ENCODE peak calls at places on chromosomes 2 and 18, in nine cellular contexts. Y is IMR-90; O is adrenal gland; U is GM23248; R is PC-9; P is neural progenitor cell; T is ovary; G is fibroblast of lung; Z is CD8-positive, alpha-beta T cell. H is an unnamed sample.

GRCh38 chr2:187497858-187498463 is 49.9 kb upstream of the CALCRL start:
- DNase-seq in Z (no peak), U (peak; percentile 42), R (no peak), T (no peak), G (peak; percentile 45), O (no peak), P (peak; percentile 7), Y (no peak), H (peak; percentile 23)

GRCh38 chr18:73647391-73647790 is 500.2 kb downstream of the FBXO15 start:
- DNase-seq in R (no peak), G (no peak), U (peak; percentile 10), O (no peak), P (no peak), Y (peak; percentile 43), T (no peak), Z (no peak), H (no peak)

GRCh38 chr2:64793701-64794100 is 140.0 kb upstream of the SERTAD2 start:
- DNase-seq in T (no peak), Y (peak; percentile 39), Z (no peak), R (no peak), U (no peak), P (no peak), O (no peak), G (no peak), H (no peak)

GRCh38 chr18:66646622-66647021 is 42.7 kb upstream of the CDH19 start:
- DNase-seq in G (no peak), T (no peak), Z (no peak), R (no peak), O (no peak), Y (no peak), P (no peak), U (no peak), H (no peak)

GRCh38 chr2:238415036-238415764 is 11.5 kb upstream of the ASB1 start:
- DNase-seq in Y (no peak), G (no peak), P (no peak), Z (no peak), R (no peak), T (no peak), O (no peak), U (no peak), H (no peak)

GRCh38 chr2:109374548-109375130 is 239.1 kb downstream of the SEPTIN10 start:
- DNase-seq in P (no peak), R (no peak), O (peak; percentile 48), T (no peak), Y (no peak), U (no peak), G (no peak), Z (no peak), H (peak; percentile 1)

GRCh38 chr18:44588466-44588865 is 92.2 kb upstream of the SETBP1 start:
- DNase-seq in Z (no peak), R (no peak), G (peak; percentile 23), P (no peak), U (no peak), Y (no peak), O (no peak), T (no peak), H (no peak)

GRCh38 chr2:71545572-71546274 is 92.4 kb downstream of the DYSF start:
- DNase-seq in Z (peak; percentile 21), P (peak; percentile 80), O (peak; percentile 66), U (peak; percentile 71), G (peak; percentile 65), R (peak; percentile 31), T (peak; percentile 56), Y (peak; percentile 55), H (peak; percentile 79)

GRCh38 chr18:46387426-46388131 is 269.4 kb downstream of the LOXHD1 start:
- DNase-seq in Y (no peak), G (no peak), R (no peak), O (no peak), Z (no peak), T (no peak), U (no peak), P (peak; percentile 65), H (no peak)

GRCh38 chr2:41877114-41877513 is 170.7 kb upstream of the PKDCC start:
- DNase-seq in O (no peak), P (no peak), Z (no peak), U (no peak), R (no peak), Y (no peak), G (no peak), T (no peak), H (no peak)

GRCh38 chr2:69559696-69560482 is 83.7 kb downstream of the AAK1 start:
- DNase-seq in R (peak; percentile 19), P (peak; percentile 81), U (peak; percentile 76), O (peak; percentile 42), Y (peak; percentile 62), T (no peak), Z (no peak), G (peak; percentile 76), H (peak; percentile 71)

GRCh38 chr2:38627400-38627799 is 24.7 kb upstream of the HNRNPLL start:
- DNase-seq in T (no peak), P (no peak), Y (no peak), Z (no peak), O (no peak), G (no peak), U (no peak), R (no peak), H (no peak)

GRCh38 chr2:10982931-10983701 is 71.4 kb downstream of the KCNF1 start:
- DNase-seq in R (no peak), T (no peak), O (no peak), U (peak; percentile 16), Y (peak; percentile 16), P (no peak), Z (no peak), G (peak; percentile 61), H (no peak)

GRCh38 chr2:119117408-119117807 is 41.1 kb downstream of the C1QL2 start:
- DNase-seq in Z (no peak), U (no peak), P (no peak), T (no peak), O (peak; percentile 5), Y (no peak), G (no peak), R (no peak), H (no peak)

GRCh38 chr18:10029711-10030110 is 115.9 kb downstream of the VAPA start:
- DNase-seq in O (no peak), U (no peak), T (no peak), G (no peak), Z (no peak), P (no peak), R (no peak), Y (no peak), H (no peak)

GRCh38 chr18:10025756-10026290 is 112.0 kb downstream of the VAPA start:
- DNase-seq in T (no peak), O (peak; percentile 8), U (no peak), R (no peak), P (no peak), Y (no peak), G (no peak), Z (no peak), H (no peak)

GRCh38 chr18:10023853-10024638 is 110.2 kb downstream of the VAPA start:
- DNase-seq in R (no peak), Z (no peak), U (no peak), Y (no peak), T (no peak), O (peak; percentile 3), G (no peak), P (no peak), H (no peak)

GRCh38 chr18:10027461-10027860 is 113.6 kb downstream of the VAPA start:
- DNase-seq in P (no peak), O (no peak), G (no peak), U (no peak), Z (no peak), R (no peak), T (no peak), Y (no peak), H (no peak)

GRCh38 chr18:10027031-10027430 is 113.2 kb downstream of the VAPA start:
- DNase-seq in Y (no peak), G (no peak), U (no peak), P (no peak), R (no peak), T (no peak), Z (no peak), O (no peak), H (no peak)
- H3K4me1 ChIP-seq in Y (no peaks in the 10 kb centered on the region), G (no peaks in the 10 kb centered on the region), U (no peaks in the 10 kb centered on the region), P (no peaks in the 10 kb centered on the region), R (no peaks in the 10 kb centered on the region), T (no peaks in the 10 kb centered on the region), Z (peaks cover 1% of the 10 kb centered on the region), O (peaks cover under 1% of the 10 kb centered on the region), H (no peaks in the 10 kb centered on the region)

GRCh38 chr2:97733341-97734035 is 20.1 kb downstream of the ZAP70 start:
- DNase-seq in T (no peak), Z (no peak), P (no peak), G (no peak), R (no peak), U (no peak), O (no peak), Y (no peak), H (no peak)
- H3K4me3 ChIP-seq in T (no peak overlapping the region), Z (no peak overlapping the region), P (no peak overlapping the region), G (no peak overlapping the region), R (no peak overlapping the region), U (no peak overlapping the region), O (no peak overlapping the region), Y (no peak overlapping the region), H (no peak overlapping the region)

DNA sequence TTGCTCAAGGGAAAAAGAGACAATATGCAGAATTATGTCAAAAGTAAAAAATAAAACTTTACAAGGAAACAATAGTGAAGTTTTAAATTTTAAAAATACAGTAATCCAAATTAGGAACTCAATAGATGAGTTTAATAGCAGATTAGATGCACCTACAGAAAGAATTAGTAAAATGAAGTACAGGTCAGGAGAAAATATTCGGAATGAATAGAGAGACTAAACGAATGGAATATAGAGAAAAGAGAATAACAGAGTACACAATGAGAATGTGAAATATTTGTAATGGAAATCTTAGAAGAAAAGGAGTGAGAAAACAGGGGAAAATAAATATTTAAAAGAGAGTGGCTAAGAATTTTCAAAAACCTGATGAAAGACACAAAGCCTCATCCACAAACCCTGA is 275.7 kb upstream of the MMADHC start:
- DNase-seq in Z (no peak), Y (no peak), R (no peak), P (no peak), T (no peak), G (no peak), U (no peak), O (no peak), H (no peak)
- H3K9me3 ChIP-seq in Z (no peaks in the 10 kb centered on the region), Y (no peaks in the 10 kb centered on the region), R (no peaks in the 10 kb centered on the region), P (peaks cover 10% of the 10 kb centered on the region), T (no peaks in the 10 kb centered on the region), G (no peaks in the 10 kb centered on the region), U (no peaks in the 10 kb centered on the region), O (no peaks in the 10 kb centered on the region), H (no peaks in the 10 kb centered on the region)

GRCh38 chr2:171327043-171327496 is 106.7 kb downstream of the METTL8 start:
- DNase-seq in P (no peak), O (no peak), Z (no peak), U (no peak), R (no peak), Y (peak; percentile 38), T (no peak), G (peak; percentile 46), H (no peak)

GRCh38 chr2:171320208-171320621 is 113.6 kb downstream of the METTL8 start:
- DNase-seq in Y (no peak), T (no peak), P (no peak), Z (no peak), G (no peak), O (no peak), R (no peak), U (no peak), H (no peak)

GRCh38 chr2:171325886-171326585 is 107.8 kb downstream of the METTL8 start:
- DNase-seq in O (no peak), Z (no peak), P (no peak), G (no peak), Y (no peak), R (no peak), T (no peak), U (no peak), H (no peak)

GRCh38 chr2:171320731-171321130 is 113.1 kb downstream of the METTL8 start:
- DNase-seq in T (no peak), Y (no peak), Z (no peak), O (no peak), R (no peak), P (no peak), U (no peak), G (no peak), H (no peak)

GRCh38 chr2:171323971-171324528 is 109.7 kb downstream of the METTL8 start:
- DNase-seq in P (no peak), Z (no peak), R (no peak), Y (no peak), G (no peak), O (no peak), U (no peak), T (no peak), H (no peak)
- H3K4me1 ChIP-seq in P (peaks cover 24% of the 10 kb centered on the region), Z (peaks cover 14% of the 10 kb centered on the region), R (no peaks in the 10 kb centered on the region), Y (peaks cover 7% of the 10 kb centered on the region), G (no peaks in the 10 kb centered on the region), O (peaks cover 2% of the 10 kb centered on the region), U (peaks cover 3% of the 10 kb centered on the region), T (no peaks in the 10 kb centered on the region), H (peaks cover 6% of the 10 kb centered on the region)